ENCODE peak calls at places on chromosomes 12 and 14, in nine cellular contexts. R is GM12865; S is CD8-positive, alpha-beta T cell; K is adrenal gland; F is fibroblast of lung; X is NB4; P is A549; L is Peyer's patch; H is brain microvascular endothelial cell. V is an unnamed sample.

GRCh38 chr12:58750484-58750883 is 169.8 kb downstream of the LRIG3 start:
- DNase-seq in H (peak), K (no peak), L (no peak), P (peak), R (no peak), S (no peak), F (peak), X (no peak), V (peak)

GRCh38 chr12:24562761-24563392 is 386.0 kb downstream of the BCAT1 start:
- DNase-seq in H (peak), R (no peak), F (peak), L (peak), P (peak), X (no peak), K (no peak), S (no peak), V (no peak)

GRCh38 chr12:108634225-108634795 is 616 bp upstream of the SELPLG start:
- DNase-seq in H (no peak), X (peak), F (no peak), S (peak), R (peak), K (no peak), P (peak), L (no peak), V (no peak)

GRCh38 chr12:109999983-110000505 is 814 bp downstream of the ANKRD13A start:
- DNase-seq in L (no peak), R (peak), F (peak), K (no peak), H (no peak), S (no peak), P (no peak), X (peak), V (no peak)

GRCh38 chr14:104694475-104694950 is 5.1 kb downstream of the INF2 start:
- DNase-seq in K (no peak), F (no peak), P (no peak), L (no peak), S (no peak), R (no peak), X (no peak), H (no peak), V (no peak)

GRCh38 chr14:27623782-27624181 is 1025.9 kb upstream of the NOVA1 start:
- DNase-seq in R (no peak), K (no peak), P (no peak), S (no peak), L (no peak), X (no peak), H (no peak), F (no peak), V (no peak)

GRCh38 chr12:56591111-56591510 is 39.0 kb downstream of the BAZ2A start:
- DNase-seq in S (no peak), P (no peak), L (no peak), F (no peak), H (no peak), K (no peak), R (no peak), X (no peak), V (no peak)

GRCh38 chr12:64550758-64551157 is 59.5 kb upstream of the RASSF3 start:
- DNase-seq in K (no peak), S (no peak), X (no peak), R (no peak), F (no peak), L (no peak), P (no peak), H (no peak), V (no peak)

GRCh38 chr12:102031852-102032251 is 29.9 kb downstream of the WASHC3 start:
- DNase-seq in F (peak), K (no peak), R (no peak), P (no peak), X (no peak), H (no peak), S (no peak), L (no peak), V (no peak)

GRCh38 chr14:75259510-75259855 is 19.1 kb upstream of the FOS start:
- DNase-seq in R (no peak), K (no peak), S (no peak), X (no peak), H (peak), F (peak), P (no peak), L (no peak), V (no peak)

GRCh38 chr12:98416845-98417244 is 98.5 kb upstream of the TMPO start:
- DNase-seq in K (no peak), X (peak), P (peak), R (peak), F (peak), H (peak), S (no peak), L (no peak), V (no peak)

GRCh38 chr14:34424488-34424887 is 37.6 kb downstream of the SPTSSA start:
- DNase-seq in H (no peak), L (no peak), X (no peak), S (no peak), K (no peak), R (no peak), F (no peak), P (no peak), V (no peak)

GRCh38 chr12:49936895-49937294 is 13.6 kb upstream of the AQP2 start:
- DNase-seq in X (no peak), H (no peak), F (no peak), R (no peak), S (no peak), P (no peak), K (no peak), L (no peak), V (no peak)

GRCh38 chr14:54805521-54806322 is 96.9 kb downstream of the GCH1 start:
- DNase-seq in K (peak), L (peak), X (peak), R (peak), P (peak), F (peak), H (peak), S (peak), V (no peak)
- TF ChIP-seq CTCF in K (peak), L (peak), X (peak), R (peak), P (peak), F (peak), H (peak), S (peak), V (peak)

GRCh38 chr12:114404451-114405198 is 1.3 kb downstream of the TBX5 start:
- DNase-seq in K (no peak), X (no peak), S (no peak), R (no peak), L (no peak), P (no peak), F (no peak), H (no peak), V (no peak)
- H3K4me3 ChIP-seq in K (no peak), X (no peak), S (no peak), R (no peak), L (no peak), P (no peak), F (peak), H (no peak), V (peak)

DNA sequence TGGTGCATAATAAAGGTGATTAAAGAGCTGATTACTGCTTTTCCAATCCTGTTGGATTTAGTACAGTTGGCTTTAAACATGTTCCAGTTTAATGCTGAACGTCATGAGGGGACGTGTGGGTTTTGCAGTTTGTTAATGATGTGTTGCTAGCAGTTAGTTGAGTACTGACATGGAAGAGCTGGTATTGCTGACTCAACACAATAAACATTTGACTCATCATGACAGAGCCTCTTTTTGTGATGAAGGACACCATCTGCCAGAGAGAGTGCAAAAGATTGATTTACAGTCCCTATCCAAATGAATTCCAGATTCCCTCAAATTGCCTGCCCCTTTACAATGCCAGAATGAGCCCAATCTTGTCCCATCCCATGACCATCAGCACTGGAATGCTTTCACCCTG is 346.2 kb upstream of the PRICKLE1 start:
- DNase-seq in L (no peak), K (no peak), F (peak), H (no peak), S (no peak), R (no peak), X (no peak), P (peak), V (peak)
- TF ChIP-seq CTCF in L (no peak), K (no peak), F (no peak), H (no peak), S (no peak), R (no peak), X (no peak), P (no peak), V (no peak)

GRCh38 chr12:104740668-104741067 is 217.4 kb downstream of the SLC41A2 start:
- DNase-seq in K (peak), X (peak), F (no peak), S (no peak), P (no peak), L (no peak), R (peak), H (no peak), V (no peak)
- H3K4me3 ChIP-seq in K (no peak), X (no peak), F (no peak), S (no peak), P (no peak), L (no peak), R (peak), H (no peak), V (no peak)

GRCh38 chr14:100419856-100420255 is 96.7 kb downstream of the SLC25A47 start:
- DNase-seq in P (no peak), K (no peak), S (no peak), X (no peak), L (peak), F (no peak), H (no peak), R (no peak), V (no peak)
- TF ChIP-seq CTCF in P (no peak), K (no peak), S (no peak), X (peak), L (no peak), F (no peak), H (peak), R (no peak), V (no peak)

DNA sequence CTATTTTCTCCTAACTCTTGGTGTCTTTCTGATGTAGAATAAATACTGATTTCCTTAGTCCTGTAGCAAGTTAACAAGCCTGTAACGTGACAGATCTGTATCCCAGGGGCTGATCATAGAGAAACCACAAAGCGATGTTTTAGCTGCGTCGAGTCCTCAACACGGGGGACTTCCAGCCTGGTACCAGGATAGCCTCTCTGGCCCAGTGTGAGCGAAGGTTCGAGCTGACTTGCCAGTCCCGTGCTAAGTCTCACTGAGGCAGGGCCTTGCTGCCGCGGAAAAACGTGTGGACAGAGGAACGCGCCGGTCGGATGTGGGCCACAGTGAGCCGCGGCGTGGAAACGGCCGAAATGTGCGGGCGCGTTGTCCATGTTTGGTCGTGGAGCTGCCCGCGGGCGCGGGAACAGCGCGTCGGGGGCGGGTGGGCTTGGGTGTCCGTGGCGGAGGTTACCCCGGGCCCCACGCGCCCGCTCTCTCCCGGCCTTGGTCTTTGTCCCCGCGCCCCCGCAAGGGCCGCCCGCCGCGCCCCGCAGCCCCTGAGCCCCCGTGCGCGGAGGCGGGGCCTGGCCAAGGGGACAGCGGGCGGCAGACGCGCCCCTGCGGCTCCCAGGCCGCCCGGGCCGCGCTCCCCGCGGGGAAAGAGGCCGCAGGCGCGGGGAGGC is 531 bp upstream of the EML1 start:
- DNase-seq in K (peak), P (peak), F (peak), H (no peak), X (no peak), L (no peak), S (no peak), R (no peak), V (no peak)
- H3K4me3 ChIP-seq in K (no peak), P (peak), F (peak), H (peak), X (no peak), L (peak), S (no peak), R (no peak), V (peak)

DNA sequence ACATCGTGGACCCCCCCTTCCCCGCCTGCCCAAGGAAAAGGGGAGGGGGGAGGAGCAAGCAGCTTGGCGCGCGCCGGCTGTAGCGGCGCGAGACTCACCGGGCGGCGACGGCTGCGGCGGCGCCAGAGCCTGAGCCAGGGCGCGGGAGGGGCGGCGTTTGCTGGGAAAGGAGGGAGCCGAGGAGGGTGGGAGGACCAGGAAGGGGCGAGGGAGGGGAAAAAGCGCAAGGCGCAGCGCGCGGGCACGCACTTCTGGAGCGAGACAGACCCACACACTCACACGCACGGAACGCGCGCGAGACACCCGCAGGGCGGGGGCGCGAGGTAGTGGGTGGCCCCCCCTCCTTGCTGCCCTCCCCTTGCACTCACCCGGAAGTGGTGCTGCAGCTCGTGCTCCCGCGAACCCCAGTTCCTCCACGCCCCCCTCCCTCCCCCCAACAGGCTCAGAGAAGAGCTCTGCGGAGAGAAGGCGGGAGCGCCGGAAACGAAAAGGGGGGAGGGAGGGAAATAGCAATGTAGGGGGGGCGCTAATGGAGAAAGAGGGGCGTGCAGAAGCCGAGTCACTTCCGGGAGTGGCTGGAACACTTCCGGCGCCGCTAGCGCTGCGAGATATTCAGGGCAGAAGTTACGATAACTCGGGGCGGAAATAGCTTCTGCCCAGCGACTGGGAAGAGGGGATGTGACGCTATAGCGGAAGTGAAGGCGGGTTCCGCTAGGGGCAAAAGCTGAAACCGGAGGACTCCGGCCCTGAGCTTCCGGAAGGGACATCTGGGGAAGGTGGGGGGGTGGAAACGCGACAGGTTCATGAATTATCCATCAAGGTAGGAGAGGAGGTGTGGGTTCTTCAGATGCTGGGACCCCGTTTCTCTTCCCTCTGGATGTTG is at the start of gene ZNF384:
- DNase-seq in S (peak), H (peak), X (peak), R (peak), P (peak), F (peak), L (peak), K (peak), V (peak)
- TF ChIP-seq CTCF in S (no peak), H (peak), X (no peak), R (no peak), P (no peak), F (no peak), L (peak), K (peak), V (peak)

GRCh38 chr14:24271834-24272263 is 452 bp upstream of the RABGGTA start:
- DNase-seq in P (no peak), L (no peak), X (no peak), H (no peak), K (no peak), S (no peak), R (no peak), F (no peak), V (no peak)
- H3K4me3 ChIP-seq in P (peak), L (peak), X (peak), H (peak), K (no peak), S (peak), R (peak), F (peak), V (peak)

V was measured in BJ.